ENCODE peak calls at places on chromosomes 13 and 19, in six cellular contexts. B, L, I, C, Y and U are unnamed samples.

GRCh38 chr19:47729468-47729798 is 15.9 kb upstream of the NOP53 start:
- DNase-seq in C (peak), B (peak), Y (peak), I (no peak), L (peak), U (no peak)

GRCh38 chr19:13099073-13099999 is 3.3 kb downstream of the LYL1 start:
- DNase-seq in Y (peak), C (no peak), L (no peak), I (peak), B (peak), U (peak)

GRCh38 chr19:39038098-39038497 is 5.7 kb upstream of the FBXO27 start:
- DNase-seq in I (no peak), B (no peak), C (peak), Y (peak), L (no peak), U (peak)

GRCh38 chr13:78608705-78609463 is 5.5 kb upstream of the POU4F1 start:
- DNase-seq in I (peak), C (no peak), B (no peak), L (no peak), Y (no peak), U (peak)

GRCh38 chr13:98443329-98443728 is 133.6 kb downstream of the STK24 start:
- DNase-seq in I (no peak), B (no peak), L (peak), Y (peak), C (peak), U (no peak)

GRCh38 chr19:40585677-40586422 is 9.2 kb downstream of the SHKBP1 start:
- DNase-seq in L (no peak), C (peak), B (no peak), I (no peak), Y (peak), U (no peak)

GRCh38 chr19:54439174-54439851 is 9.7 kb upstream of the LENG8 start:
- DNase-seq in I (no peak), L (no peak), B (no peak), C (peak), Y (peak), U (no peak)

GRCh38 chr13:102724923-102725322 is 30.1 kb upstream of the METTL21C start:
- DNase-seq in C (peak), B (no peak), L (no peak), Y (peak), I (no peak), U (no peak)

GRCh38 chr19:11381535-11382369 is 2.4 kb downstream of the EPOR start:
- DNase-seq in B (peak), I (peak), L (no peak), C (peak), Y (peak), U (peak)

GRCh38 chr13:109764045-109764444 is 22.3 kb downstream of the IRS2 start:
- DNase-seq in Y (no peak), I (no peak), L (no peak), B (no peak), C (no peak), U (no peak)

GRCh38 chr13:57716295-57716694 is 84.8 kb downstream of the PCDH17 start:
- DNase-seq in Y (peak), B (no peak), I (no peak), L (no peak), C (no peak), U (no peak)
- TF ChIP-seq CTCF in Y (peak), B (no peak), I (no peak), L (no peak), C (no peak), U (no peak)

DNA sequence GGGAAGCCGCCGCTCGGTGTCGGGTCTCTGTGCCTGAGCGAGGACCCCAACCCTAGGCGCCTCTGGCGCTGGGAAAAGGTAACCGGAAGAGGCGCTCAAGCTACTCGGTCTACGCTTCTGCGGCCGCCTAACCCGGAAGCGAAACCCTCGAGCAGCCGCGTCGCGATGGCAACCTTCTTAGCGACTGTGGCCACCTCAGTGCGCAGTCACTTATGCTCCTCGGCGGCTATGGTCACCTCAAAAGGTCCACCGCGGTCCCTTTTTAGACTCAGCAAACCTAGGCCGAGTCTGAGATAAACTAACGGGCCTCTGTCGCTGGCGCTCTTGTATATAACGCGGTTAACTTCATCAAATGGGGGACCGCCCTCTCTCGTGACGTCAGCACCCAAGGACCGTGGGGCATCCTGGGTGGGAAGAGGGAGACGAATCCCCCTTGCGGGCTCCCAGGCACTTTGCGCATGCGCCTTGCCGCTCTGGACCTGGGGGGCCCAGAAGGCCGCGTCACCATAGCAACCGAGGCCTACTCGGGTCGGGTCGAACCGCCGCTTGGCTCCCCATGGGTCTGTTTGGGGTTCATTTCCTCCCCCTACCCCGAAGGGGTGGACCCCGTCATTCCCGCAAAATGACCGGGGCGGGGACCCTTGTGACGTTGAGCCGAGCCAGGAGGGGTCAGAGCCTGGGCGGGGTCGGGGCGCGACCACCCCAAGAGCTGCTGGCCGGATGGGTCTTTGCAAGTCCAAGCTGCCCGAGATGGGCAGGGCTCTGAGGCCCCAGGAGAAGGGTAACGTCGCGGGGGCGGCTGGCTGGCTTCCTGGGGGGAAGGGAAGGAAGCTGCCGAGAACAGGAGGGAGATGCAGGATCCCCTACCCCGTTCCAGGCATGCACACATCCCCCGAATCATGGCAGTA is at the start of gene GTF2F1:
- DNase-seq in C (peak), B (peak), L (peak), Y (peak), I (peak), U (peak)
- TF ChIP-seq CTCF in C (peak), B (peak), L (peak), Y (peak), I (peak), U (peak)

GRCh38 chr13:66427330-66427990 is 802.7 kb downstream of the PCDH9 start:
- DNase-seq in L (no peak), C (no peak), B (no peak), Y (peak), I (no peak), U (no peak)
- TF ChIP-seq CTCF in L (no peak), C (no peak), B (no peak), Y (no peak), I (no peak), U (no peak)

GRCh38 chr19:19119325-19120237 is 18.7 kb downstream of the TMEM161A start:
- DNase-seq in L (no peak), I (no peak), B (no peak), C (no peak), Y (no peak), U (no peak)

GRCh38 chr19:19113040-19113541 is 25.2 kb downstream of the TMEM161A start:
- DNase-seq in L (no peak), Y (peak), B (no peak), C (peak), I (no peak), U (no peak)

GRCh38 chr19:19120308-19121156 is 17.7 kb downstream of the TMEM161A start:
- DNase-seq in I (no peak), B (no peak), Y (peak), C (no peak), L (no peak), U (no peak)

GRCh38 chr19:19111967-19112580 is 26.2 kb downstream of the TMEM161A start:
- DNase-seq in I (no peak), L (no peak), B (no peak), C (no peak), Y (no peak), U (no peak)

GRCh38 chr19:19115954-19116353 is 22.3 kb downstream of the TMEM161A start:
- DNase-seq in C (peak), B (no peak), L (no peak), I (no peak), Y (no peak), U (peak)
- TF ChIP-seq CTCF in C (peak), B (peak), L (peak), I (peak), Y (peak), U (peak)

GRCh38 chr13:49099513-49099877 is 120.6 kb upstream of the MLNR start:
- DNase-seq in I (no peak), C (no peak), B (no peak), Y (no peak), L (no peak), U (no peak)
- TF ChIP-seq CTCF in I (peak), C (no peak), B (no peak), Y (no peak), L (no peak), U (no peak)

GRCh38 chr13:65292488-65292901 is 1937.6 kb downstream of the PCDH9 start:
- DNase-seq in B (no peak), Y (peak), C (peak), L (no peak), I (no peak), U (no peak)
- TF ChIP-seq CTCF in B (no peak), Y (no peak), C (no peak), L (no peak), I (peak), U (no peak)